ENCODE peak calls at places on chromosomes 16 and 17, in six cellular contexts. One of them, this sample, is unnamed. For H3K9me3, the result is how much of the 10 kb centered on the place peaks cover.

GRCh38 chr17:8226536-8227237 is 16.3 kb upstream of the AURKB start:
- DNase-seq in breast epithelium: peak
- DNase-seq in thoracic aorta: no peak
- DNase-seq in effector memory CD4-positive, alpha-beta T cell: peak
- DNase-seq in tibial artery: peak
- DNase-seq in IMR-90: peak
- DNase-seq in this sample: no peak

GRCh38 chr17:79042421-79043190 is 18.6 kb downstream of the C1QTNF1 start:
- DNase-seq in breast epithelium: peak
- DNase-seq in thoracic aorta: no peak
- DNase-seq in effector memory CD4-positive, alpha-beta T cell: peak
- DNase-seq in tibial artery: peak
- DNase-seq in IMR-90: peak
- DNase-seq in this sample: peak

GRCh38 chr17:80984749-80985148 is 6.9 kb upstream of the CHMP6 start:
- DNase-seq in breast epithelium: no peak
- DNase-seq in thoracic aorta: no peak
- DNase-seq in effector memory CD4-positive, alpha-beta T cell: no peak
- DNase-seq in tibial artery: peak
- DNase-seq in IMR-90: peak
- DNase-seq in this sample: no peak

GRCh38 chr17:19448341-19449268 is 37.6 kb downstream of the RNF112 start:
- DNase-seq in breast epithelium: no peak
- DNase-seq in thoracic aorta: peak
- DNase-seq in effector memory CD4-positive, alpha-beta T cell: no peak
- DNase-seq in tibial artery: peak
- DNase-seq in IMR-90: peak
- DNase-seq in this sample: no peak

GRCh38 chr17:42667088-42667951 is 8.2 kb downstream of the TUBG2 start:
- DNase-seq in breast epithelium: peak
- DNase-seq in thoracic aorta: no peak
- DNase-seq in effector memory CD4-positive, alpha-beta T cell: no peak
- DNase-seq in tibial artery: peak
- DNase-seq in IMR-90: peak
- DNase-seq in this sample: no peak

GRCh38 chr17:80727409-80727755 is 182.7 kb downstream of the RPTOR start:
- DNase-seq in breast epithelium: no peak
- DNase-seq in thoracic aorta: no peak
- DNase-seq in effector memory CD4-positive, alpha-beta T cell: no peak
- DNase-seq in tibial artery: no peak
- DNase-seq in IMR-90: no peak
- DNase-seq in this sample: no peak

GRCh38 chr16:12141556-12141955 is 165.0 kb downstream of the SNX29 start:
- DNase-seq in breast epithelium: no peak
- DNase-seq in thoracic aorta: no peak
- DNase-seq in effector memory CD4-positive, alpha-beta T cell: no peak
- DNase-seq in tibial artery: no peak
- DNase-seq in IMR-90: peak
- DNase-seq in this sample: no peak

GRCh38 chr17:47812146-47812920 is 9.3 kb downstream of the OSBPL7 start:
- DNase-seq in breast epithelium: no peak
- DNase-seq in thoracic aorta: no peak
- DNase-seq in effector memory CD4-positive, alpha-beta T cell: no peak
- DNase-seq in tibial artery: no peak
- DNase-seq in IMR-90: no peak
- DNase-seq in this sample: no peak

GRCh38 chr17:79079421-79080200 is 5.0 kb downstream of the ENGASE start:
- DNase-seq in breast epithelium: no peak
- DNase-seq in thoracic aorta: no peak
- DNase-seq in effector memory CD4-positive, alpha-beta T cell: no peak
- DNase-seq in tibial artery: no peak
- DNase-seq in IMR-90: no peak
- DNase-seq in this sample: no peak

GRCh38 chr17:75927286-75927922 is 13.4 kb downstream of the FBF1 start:
- DNase-seq in breast epithelium: no peak
- DNase-seq in thoracic aorta: no peak
- DNase-seq in effector memory CD4-positive, alpha-beta T cell: no peak
- DNase-seq in tibial artery: no peak
- DNase-seq in IMR-90: no peak
- DNase-seq in this sample: no peak

GRCh38 chr17:77456951-77457548 is 316.3 kb downstream of the SEC14L1 start:
- DNase-seq in breast epithelium: no peak
- DNase-seq in thoracic aorta: no peak
- DNase-seq in effector memory CD4-positive, alpha-beta T cell: no peak
- DNase-seq in tibial artery: no peak
- DNase-seq in IMR-90: no peak
- DNase-seq in this sample: no peak

GRCh38 chr16:12320298-12320706 is 343.8 kb downstream of the SNX29 start:
- DNase-seq in breast epithelium: no peak
- DNase-seq in thoracic aorta: no peak
- DNase-seq in effector memory CD4-positive, alpha-beta T cell: no peak
- DNase-seq in tibial artery: no peak
- DNase-seq in IMR-90: peak
- DNase-seq in this sample: no peak

GRCh38 chr16:10876799-10877341 is at the start of gene CIITA:
- DNase-seq in breast epithelium: peak
- DNase-seq in thoracic aorta: peak
- DNase-seq in effector memory CD4-positive, alpha-beta T cell: peak
- DNase-seq in tibial artery: peak
- DNase-seq in IMR-90: peak
- DNase-seq in this sample: no peak

GRCh38 chr17:12647023-12647422 is 18.7 kb upstream of the MYOCD start:
- DNase-seq in breast epithelium: no peak
- DNase-seq in thoracic aorta: no peak
- DNase-seq in effector memory CD4-positive, alpha-beta T cell: no peak
- DNase-seq in tibial artery: no peak
- DNase-seq in IMR-90: no peak
- DNase-seq in this sample: no peak

GRCh38 chr16:64094170-64094960 is 1027.5 kb downstream of the CDH11 start:
- DNase-seq in breast epithelium: no peak
- DNase-seq in thoracic aorta: no peak
- DNase-seq in effector memory CD4-positive, alpha-beta T cell: no peak
- DNase-seq in tibial artery: no peak
- DNase-seq in IMR-90: peak
- DNase-seq in this sample: no peak

GRCh38 chr16:79170565-79171242 is 429.8 kb downstream of the MAF start:
- DNase-seq in breast epithelium: no peak
- DNase-seq in thoracic aorta: peak
- DNase-seq in effector memory CD4-positive, alpha-beta T cell: no peak
- DNase-seq in tibial artery: peak
- DNase-seq in IMR-90: no peak
- DNase-seq in this sample: no peak

GRCh38 chr17:7712111-7712771 is 5.3 kb upstream of the DNAH2 start:
- DNase-seq in breast epithelium: no peak
- DNase-seq in thoracic aorta: no peak
- DNase-seq in effector memory CD4-positive, alpha-beta T cell: no peak
- DNase-seq in tibial artery: no peak
- DNase-seq in IMR-90: no peak
- DNase-seq in this sample: no peak

GRCh38 chr16:85238233-85238647 is 126.0 kb upstream of the CIBAR2 start:
- DNase-seq in breast epithelium: no peak
- DNase-seq in thoracic aorta: peak
- DNase-seq in effector memory CD4-positive, alpha-beta T cell: no peak
- DNase-seq in tibial artery: peak
- DNase-seq in IMR-90: peak
- DNase-seq in this sample: no peak

GRCh38 chr17:61097786-61098185 is 301.9 kb upstream of the TBX2 start:
- DNase-seq in breast epithelium: no peak
- DNase-seq in thoracic aorta: no peak
- DNase-seq in effector memory CD4-positive, alpha-beta T cell: no peak
- DNase-seq in tibial artery: no peak
- DNase-seq in IMR-90: no peak
- DNase-seq in this sample: no peak

GRCh38 chr17:27402943-27403342 is 53.3 kb upstream of the KSR1 start:
- DNase-seq in breast epithelium: no peak
- DNase-seq in thoracic aorta: no peak
- DNase-seq in effector memory CD4-positive, alpha-beta T cell: no peak
- DNase-seq in tibial artery: no peak
- DNase-seq in IMR-90: no peak
- DNase-seq in this sample: no peak

GRCh38 chr16:17483266-17483864 is 12.6 kb upstream of the XYLT1 start:
- DNase-seq in breast epithelium: no peak
- DNase-seq in thoracic aorta: no peak
- DNase-seq in effector memory CD4-positive, alpha-beta T cell: no peak
- DNase-seq in tibial artery: no peak
- DNase-seq in IMR-90: no peak
- DNase-seq in this sample: no peak

GRCh38 chr16:65770752-65771151 is 595.7 kb upstream of the CDH5 start:
- DNase-seq in breast epithelium: no peak
- DNase-seq in thoracic aorta: no peak
- DNase-seq in effector memory CD4-positive, alpha-beta T cell: no peak
- DNase-seq in tibial artery: no peak
- DNase-seq in IMR-90: no peak
- DNase-seq in this sample: no peak
- H3K9me3 ChIP-seq in breast epithelium: under half
- H3K9me3 ChIP-seq in thoracic aorta: under half
- H3K9me3 ChIP-seq in effector memory CD4-positive, alpha-beta T cell: under half
- H3K9me3 ChIP-seq in tibial artery: under half
- H3K9me3 ChIP-seq in IMR-90: under half
- H3K9me3 ChIP-seq in this sample: under half

GRCh38 chr17:40005527-40005926 is 9.7 kb upstream of the CSF3 start:
- DNase-seq in breast epithelium: no peak
- DNase-seq in thoracic aorta: no peak
- DNase-seq in effector memory CD4-positive, alpha-beta T cell: no peak
- DNase-seq in tibial artery: no peak
- DNase-seq in IMR-90: no peak
- DNase-seq in this sample: no peak
- H3K9me3 ChIP-seq in breast epithelium: under half
- H3K9me3 ChIP-seq in thoracic aorta: under half
- H3K9me3 ChIP-seq in effector memory CD4-positive, alpha-beta T cell: under half
- H3K9me3 ChIP-seq in tibial artery: under half
- H3K9me3 ChIP-seq in IMR-90: under half
- H3K9me3 ChIP-seq in this sample: under half

DNA sequence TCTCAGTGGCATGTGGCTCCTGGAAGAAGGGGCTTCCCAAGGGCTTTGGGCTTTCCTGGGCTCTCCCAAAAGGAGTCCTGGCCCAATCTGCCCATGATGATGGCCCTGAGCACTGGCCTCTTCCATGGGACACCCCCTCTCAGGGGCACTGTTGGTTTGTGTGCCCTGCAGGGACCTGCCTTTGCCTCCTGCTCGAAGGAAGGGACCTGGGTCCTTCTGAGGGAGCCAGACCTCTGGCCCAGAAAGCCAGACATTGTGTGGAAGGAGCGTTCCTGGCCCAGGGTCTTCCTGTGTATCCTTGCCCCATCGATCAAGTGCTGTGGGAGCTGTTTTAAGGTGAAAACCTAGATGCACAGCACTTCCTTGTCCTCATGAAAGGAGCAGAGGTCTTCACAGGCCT is 1689.3 kb downstream of the TP53TG3F start:
- DNase-seq in breast epithelium: no peak
- DNase-seq in thoracic aorta: no peak
- DNase-seq in effector memory CD4-positive, alpha-beta T cell: no peak
- DNase-seq in tibial artery: no peak
- DNase-seq in IMR-90: no peak
- DNase-seq in this sample: no peak
- H3K9me3 ChIP-seq in breast epithelium: under half
- H3K9me3 ChIP-seq in thoracic aorta: under half
- H3K9me3 ChIP-seq in effector memory CD4-positive, alpha-beta T cell: under half
- H3K9me3 ChIP-seq in tibial artery: under half
- H3K9me3 ChIP-seq in IMR-90: under half
- H3K9me3 ChIP-seq in this sample: under half

DNA sequence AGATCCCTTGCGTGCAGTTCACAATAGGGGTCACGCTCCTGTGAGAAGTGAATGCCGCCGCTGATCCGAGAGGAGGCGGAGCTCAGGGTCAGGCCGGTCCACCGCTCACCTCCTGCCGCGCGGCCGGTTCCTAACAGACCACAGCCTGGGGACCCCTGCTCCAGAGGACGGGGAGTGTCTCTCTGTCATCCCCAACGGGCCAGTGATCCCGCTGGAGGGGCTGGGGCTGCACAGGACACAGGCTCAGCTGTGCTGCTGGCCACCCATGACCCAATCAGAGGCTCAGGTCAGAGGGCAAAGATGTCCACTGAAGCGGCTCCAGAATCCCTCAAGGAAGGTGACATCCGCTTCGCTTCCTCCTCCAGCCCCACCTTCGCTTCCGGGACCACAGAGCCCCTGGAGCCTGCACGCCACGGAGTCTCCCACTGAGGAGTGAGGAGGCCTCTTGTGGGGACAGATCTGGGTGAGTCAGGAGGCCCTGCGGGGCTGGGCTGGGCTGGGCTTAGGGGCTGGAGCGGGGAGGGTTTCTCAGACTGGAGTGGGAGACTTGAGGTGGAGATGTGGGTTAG is 115.4 kb downstream of the METRNL start:
- DNase-seq in breast epithelium: peak
- DNase-seq in thoracic aorta: no peak
- DNase-seq in effector memory CD4-positive, alpha-beta T cell: no peak
- DNase-seq in tibial artery: peak
- DNase-seq in IMR-90: no peak
- DNase-seq in this sample: no peak
- H3K9me3 ChIP-seq in breast epithelium: under half
- H3K9me3 ChIP-seq in thoracic aorta: under half
- H3K9me3 ChIP-seq in effector memory CD4-positive, alpha-beta T cell: under half
- H3K9me3 ChIP-seq in tibial artery: under half
- H3K9me3 ChIP-seq in IMR-90: under half
- H3K9me3 ChIP-seq in this sample: under half

GRCh38 chr16:35868630-35869029 is 2409.2 kb downstream of the TP53TG3F start:
- DNase-seq in breast epithelium: no peak
- DNase-seq in thoracic aorta: no peak
- DNase-seq in effector memory CD4-positive, alpha-beta T cell: no peak
- DNase-seq in tibial artery: no peak
- DNase-seq in IMR-90: no peak
- DNase-seq in this sample: no peak
- H3K9me3 ChIP-seq in breast epithelium: under half
- H3K9me3 ChIP-seq in thoracic aorta: under half
- H3K9me3 ChIP-seq in effector memory CD4-positive, alpha-beta T cell: under half
- H3K9me3 ChIP-seq in tibial artery: under half
- H3K9me3 ChIP-seq in IMR-90: under half
- H3K9me3 ChIP-seq in this sample: under half